ENCODE peak calls at places on chromosomes 12 and 14, in four cellular contexts. J is mesendoderm, P is IMR-90, S is H1. I is an unnamed sample.

GRCh38 chr14:50148799-50149198 is 32.4 kb upstream of the VCPKMT start:
- DNase-seq in S (no peak), P (no peak), J (no peak), I (no peak)

GRCh38 chr12:76346236-76346635 is 2.0 kb downstream of the BBS10 start:
- DNase-seq in P (peak), S (no peak), J (no peak), I (no peak)

GRCh38 chr14:69232388-69232787 is 27.6 kb upstream of the GALNT16 start:
- DNase-seq in P (no peak), J (no peak), S (no peak), I (no peak)

GRCh38 chr12:53056296-53056695 is 6.4 kb downstream of the TNS2 start:
- DNase-seq in P (no peak), S (no peak), J (no peak), I (no peak)

GRCh38 chr12:1213205-1213604 is 222.2 kb downstream of the ERC1 start:
- DNase-seq in S (no peak), P (no peak), J (no peak), I (no peak)

GRCh38 chr14:71776463-71777359 is 155.5 kb upstream of the RGS6 start:
- DNase-seq in J (peak), S (no peak), P (peak), I (no peak)

GRCh38 chr14:59455411-59455810 is 9.8 kb downstream of the GPR135 start:
- DNase-seq in S (no peak), P (peak), J (no peak), I (no peak)

GRCh38 chr12:52390739-52391617 is 5.5 kb upstream of the KRT84 start:
- DNase-seq in J (peak), P (peak), S (no peak), I (peak)

GRCh38 chr14:24398298-24398942 is 383 bp upstream of the NYNRIN start:
- DNase-seq in P (no peak), J (peak), S (no peak), I (peak)

GRCh38 chr14:75293920-75294648 is 15.5 kb downstream of the FOS start:
- DNase-seq in P (peak), J (peak), S (no peak), I (peak)

GRCh38 chr14:65813760-65814387 is 401.3 kb downstream of the FUT8 start:
- DNase-seq in P (no peak), S (peak), J (peak), I (peak)

GRCh38 chr12:96336489-96336888 is 63.8 kb downstream of the CDK17 start:
- DNase-seq in S (no peak), P (no peak), J (no peak), I (no peak)

GRCh38 chr12:6276936-6277615 is 33.4 kb upstream of the PLEKHG6 start:
- DNase-seq in J (peak), S (no peak), P (no peak), I (peak)

GRCh38 chr14:79278798-79279644 is 932.3 kb downstream of the DIO2 start:
- DNase-seq in S (peak), P (peak), J (peak), I (peak)

GRCh38 chr14:50039120-50039517 is 77.3 kb downstream of the VCPKMT start:
- DNase-seq in P (no peak), J (no peak), S (no peak), I (no peak)

GRCh38 chr14:75717729-75718128 is 56.7 kb downstream of the TTLL5 start:
- DNase-seq in J (no peak), S (no peak), P (no peak), I (no peak)

DNA sequence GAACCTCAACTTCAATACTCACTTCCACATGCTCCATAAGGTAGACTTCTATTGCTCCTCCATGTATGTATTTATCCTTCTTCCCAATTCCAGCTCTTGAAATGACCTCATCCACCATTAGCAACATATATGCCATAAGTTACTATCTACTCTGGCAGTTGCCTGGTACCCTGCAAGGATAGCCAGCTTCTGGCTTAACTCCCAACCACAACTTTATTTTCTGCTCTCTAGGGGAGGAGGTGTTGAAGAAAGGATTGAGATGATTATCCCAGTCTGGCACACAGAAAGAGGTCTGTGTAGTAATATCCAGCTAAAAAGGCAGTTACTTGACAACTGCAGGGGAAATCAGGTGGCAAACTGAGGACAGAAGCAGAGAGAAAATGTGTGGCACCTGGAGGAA is 71.5 kb upstream of the MDM1 start:
- DNase-seq in P (no peak), S (no peak), J (no peak), I (no peak)
- H4K5ac ChIP-seq in P (no peak), S (no peak), J (no peak), I (no peak)

DNA sequence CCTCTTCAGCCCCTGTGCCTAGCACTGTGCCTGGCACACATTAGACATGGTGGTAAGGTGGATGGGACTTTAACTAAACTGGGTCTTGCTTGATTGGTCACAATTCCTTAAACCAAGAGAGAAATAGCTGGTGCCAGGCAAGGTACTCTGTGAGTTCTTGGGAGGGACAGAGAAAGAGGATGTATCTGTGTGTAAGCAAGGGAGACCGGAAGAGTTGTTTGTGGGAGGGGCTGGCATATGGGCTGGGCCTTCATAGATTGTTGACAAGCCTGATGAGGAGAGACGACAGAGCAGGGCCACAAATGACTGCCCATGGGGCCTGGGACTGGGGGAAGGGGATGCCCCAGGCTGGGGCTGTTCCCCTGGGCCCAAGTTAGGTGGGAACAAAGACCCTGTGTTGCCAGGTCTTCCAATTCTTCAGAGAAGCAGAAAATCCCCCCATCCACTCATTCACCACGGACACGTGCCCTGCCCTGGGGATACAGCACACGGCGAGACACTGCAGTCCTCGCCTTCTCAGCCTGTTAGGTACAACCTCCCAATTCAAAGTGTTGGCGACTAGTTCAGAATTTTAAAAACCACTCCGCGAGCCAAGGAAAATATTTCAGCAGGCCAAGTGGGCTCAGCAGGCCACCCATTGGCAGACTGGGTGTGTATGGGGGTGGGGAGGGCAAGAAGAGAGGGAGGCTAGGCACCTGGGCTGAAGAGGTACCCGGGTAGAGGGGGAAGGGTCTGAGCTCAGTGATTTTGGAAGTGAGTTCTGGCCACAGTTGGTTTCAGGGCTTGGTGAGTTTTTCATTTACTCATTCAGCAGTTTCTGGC is 11.4 kb upstream of the CYP46A1 start:
- DNase-seq in J (peak), P (no peak), S (no peak), I (no peak)
- H2BK120ac ChIP-seq in J (no peak), P (peak), S (no peak), I (no peak)

GRCh38 chr14:61766136-61766535 is 3.9 kb downstream of the SNAPC1 start:
- DNase-seq in J (no peak), P (no peak), S (no peak), I (no peak)
- H3K56ac ChIP-seq in J (peak), P (no peak), S (no peak), I (no peak)

GRCh38 chr12:2513141-2514037 is 281.4 kb upstream of the FKBP4 start:
- DNase-seq in P (no peak), S (no peak), J (no peak), I (no peak)
- H4K5ac ChIP-seq in P (no peak), S (no peak), J (no peak), I (no peak)